ENCODE peak calls at places on chromosomes 1 and 21, in seven cellular contexts. W is BJ; Q is AG09309; L is spleen; F is WERI-Rb-1; M is brain microvascular endothelial cell; C is CD8-positive, alpha-beta T cell. U is an unnamed sample.

GRCh38 chr1:162230096-162230495 is 146.6 kb downstream of the SPATA46 start:
- DNase-seq in W (no peak), Q (no peak), L (no peak), F (peak), M (peak), C (no peak), U (no peak)

GRCh38 chr1:107250169-107250568 is 109.3 kb downstream of the NTNG1 start:
- DNase-seq in W (no peak), Q (no peak), L (no peak), F (no peak), M (no peak), C (no peak), U (no peak)

GRCh38 chr1:76770979-76771378 is 96.3 kb upstream of the ST6GALNAC5 start:
- DNase-seq in W (no peak), Q (no peak), L (no peak), F (peak), M (no peak), C (no peak), U (no peak)

GRCh38 chr1:1964811-1965210 is 38.8 kb downstream of the CFAP74 start:
- DNase-seq in W (no peak), Q (no peak), L (no peak), F (no peak), M (no peak), C (no peak), U (no peak)

GRCh38 chr1:3831689-3832088 is 25.3 kb downstream of the CEP104 start:
- DNase-seq in W (peak), Q (peak), L (no peak), F (no peak), M (no peak), C (no peak), U (no peak)

GRCh38 chr21:41369915-41370839 is 8.3 kb downstream of the MX2 start:
- DNase-seq in W (no peak), Q (no peak), L (peak), F (no peak), M (no peak), C (peak), U (no peak)

GRCh38 chr1:201982923-201983805 is 716 bp downstream of the RNPEP start:
- DNase-seq in W (no peak), Q (no peak), L (peak), F (peak), M (peak), C (peak), U (no peak)

GRCh38 chr1:226076378-226076777 is 13.9 kb downstream of the H3-3A start:
- DNase-seq in W (no peak), Q (no peak), L (no peak), F (no peak), M (no peak), C (no peak), U (no peak)

GRCh38 chr1:15345711-15346355 is 63.9 kb upstream of the EFHD2 start:
- DNase-seq in W (no peak), Q (no peak), L (peak), F (no peak), M (no peak), C (peak), U (no peak)

GRCh38 chr1:234750922-234751595 is 141.1 kb upstream of the IRF2BP2 start:
- DNase-seq in W (no peak), Q (no peak), L (no peak), F (no peak), M (no peak), C (no peak), U (no peak)

GRCh38 chr1:248918126-248918525 is 12.1 kb downstream of the PGBD2 start:
- DNase-seq in W (no peak), Q (no peak), L (no peak), F (no peak), M (no peak), C (no peak), U (no peak)

GRCh38 chr1:37051386-37051785 is 17.1 kb upstream of the GRIK3 start:
- DNase-seq in W (no peak), Q (no peak), L (no peak), F (no peak), M (no peak), C (no peak), U (no peak)

GRCh38 chr1:190754769-190755168 is 277.1 kb upstream of the BRINP3 start:
- DNase-seq in W (no peak), Q (no peak), L (no peak), F (no peak), M (no peak), C (no peak), U (no peak)

GRCh38 chr1:229714964-229715603 is 89.0 kb downstream of the URB2 start:
- DNase-seq in W (no peak), Q (no peak), L (no peak), F (no peak), M (no peak), C (no peak), U (no peak)

GRCh38 chr1:10802948-10803715 is 6.7 kb upstream of the CASZ1 start:
- DNase-seq in W (no peak), Q (no peak), L (no peak), F (no peak), M (no peak), C (no peak), U (no peak)

GRCh38 chr1:210344706-210345105 is 16.0 kb downstream of the HHAT start:
- DNase-seq in W (no peak), Q (no peak), L (no peak), F (no peak), M (no peak), C (no peak), U (no peak)

GRCh38 chr1:197638316-197638715 is 137.0 kb downstream of the DENND1B start:
- DNase-seq in W (no peak), Q (no peak), L (no peak), F (peak), M (no peak), C (no peak), U (no peak)

GRCh38 chr21:15894596-15894995 is 164.8 kb downstream of the USP25 start:
- DNase-seq in W (no peak), Q (no peak), L (no peak), F (no peak), M (no peak), C (no peak), U (no peak)

GRCh38 chr1:111733183-111733995 is 5.8 kb downstream of the INKA2 start:
- DNase-seq in W (no peak), Q (peak), L (peak), F (no peak), M (peak), C (no peak), U (no peak)

GRCh38 chr1:229509576-229509975 is 1.4 kb upstream of the NUP133 start:
- DNase-seq in W (no peak), Q (no peak), L (no peak), F (no peak), M (peak), C (no peak), U (no peak)

GRCh38 chr1:246417152-246417812 is 89.8 kb downstream of the SMYD3 start:
- DNase-seq in W (no peak), Q (no peak), L (no peak), F (no peak), M (peak), C (no peak), U (no peak)

GRCh38 chr1:26327956-26328362 is 10.2 kb downstream of the CD52 start:
- DNase-seq in W (no peak), Q (no peak), L (no peak), F (peak), M (no peak), C (no peak), U (no peak)

GRCh38 chr1:18154431-18155194 is 47.0 kb downstream of the IGSF21 start:
- DNase-seq in W (no peak), Q (no peak), L (peak), F (no peak), M (no peak), C (no peak), U (no peak)

DNA sequence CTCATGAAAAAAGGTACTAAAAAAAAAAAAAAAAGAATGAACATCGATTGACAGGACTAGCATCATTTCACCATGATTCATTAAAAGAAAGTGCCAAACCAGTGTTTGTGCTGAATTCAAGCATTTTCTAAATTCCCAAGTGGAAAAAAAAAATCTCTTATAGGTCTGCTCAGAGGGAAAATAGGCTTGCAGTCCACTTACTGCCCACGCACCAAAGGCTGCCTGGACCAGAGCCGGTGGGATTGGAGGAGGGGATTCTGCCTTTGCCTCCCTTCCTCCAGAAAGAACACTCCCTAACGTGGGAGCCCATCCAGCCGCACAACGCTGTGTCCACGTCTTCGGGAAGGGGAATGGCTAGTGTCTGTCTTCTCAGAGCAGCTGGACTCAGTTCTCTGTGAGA is 5.5 kb upstream of the TRAPPC10 start:
- DNase-seq in W (no peak), Q (peak), L (no peak), F (no peak), M (peak), C (no peak), U (no peak)
- H3K4me3 ChIP-seq in W (no peak), Q (no peak), L (no peak), F (no peak), M (no peak), C (no peak), U (no peak)

GRCh38 chr1:22140681-22141080 is 2.2 kb downstream of the WNT4 start:
- DNase-seq in W (no peak), Q (no peak), L (no peak), F (no peak), M (no peak), C (no peak), U (no peak)

GRCh38 chr1:22141948-22142314 is 966 bp downstream of the WNT4 start:
- DNase-seq in W (no peak), Q (no peak), L (no peak), F (no peak), M (no peak), C (no peak), U (no peak)

GRCh38 chr1:22142315-22143064 is 407 bp downstream of the WNT4 start:
- DNase-seq in W (no peak), Q (no peak), L (no peak), F (peak), M (no peak), C (no peak), U (no peak)

GRCh38 chr1:22143065-22143514 is at the start of gene WNT4:
- DNase-seq in W (no peak), Q (no peak), L (no peak), F (no peak), M (no peak), C (no peak), U (no peak)

DNA sequence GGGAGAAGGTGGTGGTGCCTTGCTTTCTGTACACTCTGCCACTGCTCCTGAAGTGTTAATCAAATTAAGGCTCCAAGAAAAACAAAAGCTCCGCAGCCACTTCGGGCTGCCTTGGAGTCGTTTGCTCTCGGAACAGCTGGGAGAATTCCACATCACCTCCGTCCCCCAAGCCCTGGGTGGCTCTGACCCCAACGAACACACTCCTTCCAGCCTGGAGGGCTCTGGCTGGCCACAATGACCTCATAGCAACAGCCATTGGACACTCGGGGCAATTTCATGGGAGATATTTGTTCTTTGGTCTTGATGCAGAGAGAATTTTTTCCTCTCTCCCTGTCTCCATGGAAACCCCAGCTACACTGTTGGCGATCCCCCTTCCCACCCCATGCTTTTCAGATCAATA is 1.4 kb downstream of the WNT4 start:
- DNase-seq in W (no peak), Q (no peak), L (no peak), F (no peak), M (no peak), C (no peak), U (no peak)
- H3K4me3 ChIP-seq in W (no peak), Q (no peak), L (no peak), F (no peak), M (no peak), C (no peak), U (no peak)

DNA sequence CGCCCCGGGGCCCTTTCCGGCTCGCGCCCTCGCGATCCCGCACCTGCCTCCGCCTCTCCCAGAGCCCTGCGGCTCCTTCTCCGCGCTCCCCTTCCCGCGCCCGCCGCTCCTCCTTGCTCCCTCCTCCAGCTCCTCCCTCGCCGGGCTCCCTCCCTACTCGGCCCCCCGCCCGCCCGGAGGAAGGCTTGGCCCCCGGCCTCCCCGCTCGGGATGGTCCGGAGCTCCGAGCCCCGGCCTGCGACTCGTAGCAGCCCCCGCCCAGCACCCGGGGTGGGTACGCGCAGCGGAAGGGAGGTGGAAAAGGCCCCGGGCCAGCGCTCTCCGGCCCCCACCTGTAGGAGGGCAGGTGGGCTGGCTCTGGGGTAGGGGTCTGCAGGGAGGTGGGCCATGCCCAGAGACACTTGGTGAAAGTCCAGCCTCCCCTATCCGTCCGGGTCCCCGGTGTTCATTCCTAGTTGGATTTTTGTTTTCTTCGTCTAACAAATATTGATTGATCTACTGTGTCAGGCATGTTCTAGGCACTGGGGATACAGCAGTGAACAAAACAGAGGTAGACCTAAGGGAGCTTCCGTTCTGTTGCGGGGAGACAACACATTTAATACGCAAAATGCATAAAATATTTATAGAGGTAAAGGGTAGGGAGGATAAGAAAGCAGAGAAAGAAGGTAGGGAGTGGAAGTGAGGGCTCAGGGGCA is at the start of gene HTR1D:
- DNase-seq in W (no peak), Q (no peak), L (no peak), F (peak), M (no peak), C (no peak), U (no peak)
- H3K4me3 ChIP-seq in W (peak), Q (no peak), L (peak), F (peak), M (peak), C (peak), U (peak)

DNA sequence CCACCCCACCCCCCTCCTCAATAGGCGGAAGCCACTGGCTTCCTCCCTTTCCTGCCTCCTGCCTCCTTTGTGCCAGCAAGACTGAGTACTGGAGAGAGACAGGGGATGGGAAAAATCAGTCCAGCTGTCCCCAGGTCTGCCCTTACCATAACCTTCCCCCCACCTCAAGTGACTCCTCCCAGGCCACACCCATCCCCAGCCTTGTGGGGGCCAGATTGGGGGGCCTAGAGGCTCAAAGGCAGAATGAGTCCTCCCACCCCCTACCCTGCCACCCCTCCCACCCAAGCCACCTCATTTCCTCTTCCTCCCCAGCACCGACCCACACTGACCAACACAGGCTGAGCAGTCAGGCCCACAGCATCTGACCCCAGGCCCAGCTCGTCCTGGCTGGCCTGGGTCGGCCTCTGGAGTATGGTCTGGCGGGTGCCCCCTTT is at the start of gene TIE1:
- DNase-seq in W (no peak), Q (no peak), L (no peak), F (no peak), M (no peak), C (no peak), U (no peak)
- H3K4me3 ChIP-seq in W (no peak), Q (no peak), L (peak), F (no peak), M (no peak), C (no peak), U (no peak)

DNA sequence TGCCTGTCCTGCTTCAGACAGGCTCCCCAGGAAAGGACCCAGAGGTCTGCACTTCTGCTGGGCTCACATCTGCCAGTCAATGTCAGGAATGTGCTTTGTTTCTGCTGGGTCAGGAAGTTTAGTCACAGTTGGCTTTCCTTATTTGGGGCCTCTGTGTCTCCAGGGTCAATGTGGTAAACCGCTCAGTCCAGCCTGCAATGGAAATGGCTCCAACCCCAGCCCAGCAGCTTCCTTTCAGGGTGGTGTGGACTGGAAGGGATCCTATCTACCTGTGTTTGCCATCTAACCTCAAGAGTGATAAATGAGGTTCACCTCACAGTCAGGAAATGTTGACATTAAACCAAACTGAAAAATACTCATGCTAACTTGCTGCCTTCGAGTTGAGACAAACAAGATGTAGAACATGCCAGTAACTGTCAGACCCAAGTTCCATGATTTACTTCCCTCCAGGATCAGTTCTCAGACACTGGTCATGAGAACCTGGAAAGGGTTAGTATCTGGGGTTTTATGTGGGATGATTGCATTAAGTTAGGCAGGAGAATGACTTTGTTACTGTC is 20.3 kb downstream of the ENO1 start:
- DNase-seq in W (no peak), Q (no peak), L (no peak), F (no peak), M (peak), C (no peak), U (no peak)
- H3K4me3 ChIP-seq in W (no peak), Q (no peak), L (no peak), F (no peak), M (no peak), C (no peak), U (no peak)

GRCh38 chr21:46294647-46295176 is 8.6 kb downstream of the YBEY start:
- DNase-seq in W (no peak), Q (no peak), L (no peak), F (no peak), M (peak), C (no peak), U (peak)

GRCh38 chr21:46295177-46295711 is 9.1 kb downstream of the YBEY start:
- DNase-seq in W (no peak), Q (no peak), L (no peak), F (peak), M (peak), C (no peak), U (no peak)

GRCh38 chr21:46298083-46298412 is 11.9 kb downstream of the YBEY start:
- DNase-seq in W (no peak), Q (no peak), L (no peak), F (no peak), M (no peak), C (no peak), U (no peak)

GRCh38 chr21:46297311-46298082 is 11.4 kb downstream of the YBEY start:
- DNase-seq in W (no peak), Q (no peak), L (peak), F (no peak), M (no peak), C (no peak), U (no peak)

GRCh38 chr21:46295996-46296752 is 10.0 kb downstream of the YBEY start:
- DNase-seq in W (peak), Q (peak), L (peak), F (no peak), M (peak), C (peak), U (no peak)
- H3K4me3 ChIP-seq in W (no peak), Q (peak), L (no peak), F (no peak), M (no peak), C (no peak), U (no peak)

DNA sequence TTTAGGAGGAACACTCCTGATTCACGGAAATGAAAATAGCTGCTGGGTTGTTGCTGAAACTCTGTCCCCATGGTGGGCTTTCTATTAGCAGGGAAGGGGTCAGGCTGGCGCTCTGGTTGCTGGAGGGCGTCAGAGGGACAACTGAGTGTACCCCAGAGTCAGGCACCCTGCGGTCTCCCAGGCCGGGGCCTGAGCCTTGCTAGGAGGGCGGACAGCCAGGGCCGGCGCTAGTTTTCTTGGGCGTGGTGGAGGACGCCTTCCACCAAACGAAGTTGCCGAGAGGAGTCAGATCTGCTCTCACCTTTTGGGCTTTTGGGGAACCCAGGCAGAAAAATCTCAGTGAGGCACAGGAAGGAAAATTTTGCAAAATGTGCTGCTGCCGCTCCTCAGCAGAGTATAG is 54.8 kb downstream of the NGF start:
- DNase-seq in W (no peak), Q (no peak), L (no peak), F (no peak), M (no peak), C (no peak), U (no peak)
- H3K4me3 ChIP-seq in W (no peak), Q (no peak), L (no peak), F (no peak), M (no peak), C (no peak), U (no peak)

DNA sequence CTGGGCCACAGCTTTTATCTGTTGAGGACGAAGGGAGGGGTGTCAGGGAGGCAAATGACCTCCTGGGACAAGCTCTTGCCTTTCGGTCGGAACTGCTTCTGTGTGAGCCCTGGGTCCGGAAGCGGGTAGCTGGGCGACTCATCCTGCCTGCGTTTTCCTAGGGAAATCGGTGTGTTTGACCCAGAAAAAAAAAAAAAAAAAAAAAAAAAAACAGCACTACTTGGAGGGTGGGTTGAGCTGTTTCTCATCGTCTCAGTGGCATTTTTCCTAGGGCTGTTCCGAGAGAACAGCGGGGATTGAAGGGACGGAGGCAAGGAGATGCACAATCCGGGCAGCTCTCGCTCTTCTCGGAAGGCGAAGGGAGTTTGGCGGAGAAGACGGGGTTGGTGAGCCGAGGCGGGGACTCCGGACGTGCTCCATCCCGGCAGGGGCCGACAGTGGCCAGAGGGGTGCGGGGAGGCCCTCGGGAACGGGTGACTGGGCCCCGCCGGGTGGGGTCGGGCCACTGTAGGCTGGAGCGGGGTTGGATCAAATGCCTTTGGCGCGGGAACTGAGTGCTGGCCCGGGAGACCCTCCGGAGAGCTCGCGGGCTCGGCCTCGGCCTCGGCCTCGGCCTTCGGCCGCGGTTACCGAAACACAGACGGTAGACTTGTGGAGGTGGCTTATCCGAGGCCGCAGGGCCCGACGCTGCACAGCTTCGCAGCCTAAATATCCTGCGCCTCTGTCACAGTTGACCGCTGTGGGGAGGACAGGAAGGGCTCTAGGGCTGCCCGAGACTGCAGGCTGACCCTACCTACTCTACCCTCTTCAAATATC is 2.4 kb upstream of the BARHL2 start:
- DNase-seq in W (no peak), Q (no peak), L (no peak), F (no peak), M (no peak), C (no peak), U (no peak)
- H3K4me3 ChIP-seq in W (no peak), Q (no peak), L (no peak), F (peak), M (no peak), C (no peak), U (no peak)